ENCODE peak calls at places on chromosomes 7 and 10, in ten cellular contexts. S is islet precursor cell, V is OCI-LY7, L is body of pancreas, A is osteocyte, T is Peyer's patch, I is left colon, K is NCI-H446 treated with DMSO at 0.1 percent for 48 hours, F is kidney tubule cell, G is Right ventricle myocardium superior. J is an unnamed sample.

GRCh38 chr7:111294494-111294893 is 203.6 kb downstream of the LRRN3 start:
- DNase-seq in S (no peak), V (no peak), L (no peak), A (no peak), T (no peak), I (no peak), K (no peak), F (no peak), G (no peak), J (no peak)

GRCh38 chr7:33155811-33156210 is 26.4 kb downstream of the BBS9 start:
- DNase-seq in S (no peak), V (no peak), L (no peak), A (no peak), T (no peak), I (no peak), K (no peak), F (peak; percentile 22), G (no peak), J (no peak)

GRCh38 chr7:36966039-36966438 is 241.7 kb upstream of the AOAH start:
- DNase-seq in S (no peak), V (no peak), L (no peak), A (no peak), T (no peak), I (no peak), K (no peak), F (no peak), G (no peak), J (no peak)

GRCh38 chr7:24653316-24654085 is 80.2 kb downstream of the PALS2 start:
- DNase-seq in S (no peak), V (no peak), L (no peak), A (no peak), T (no peak), I (no peak), K (no peak), F (no peak), G (no peak), J (no peak)

GRCh38 chr10:120950103-120950561 is 99.0 kb downstream of the WDR11 start:
- DNase-seq in S (peak; percentile 94), V (no peak), L (no peak), A (no peak), T (no peak), I (no peak), K (no peak), F (peak; percentile 63), G (no peak), J (no peak)

GRCh38 chr7:137696376-137696775 is 150.4 kb downstream of the DGKI start:
- DNase-seq in S (no peak), V (no peak), L (no peak), A (no peak), T (no peak), I (no peak), K (no peak), F (no peak), G (no peak), J (no peak)

GRCh38 chr10:1120146-1120695 is 64.0 kb downstream of the WDR37 start:
- DNase-seq in S (peak; percentile 22), V (no peak), L (no peak), A (peak; percentile 36), T (no peak), I (no peak), K (no peak), F (no peak), G (no peak), J (no peak)

GRCh38 chr7:32611201-32611691 is 116.0 kb downstream of the AVL9 start:
- DNase-seq in S (no peak), V (no peak), L (no peak), A (no peak), T (no peak), I (no peak), K (no peak), F (no peak), G (no peak), J (no peak)

GRCh38 chr7:142500364-142500763 is 242.5 kb upstream of the PRSS58 start:
- DNase-seq in S (no peak), V (no peak), L (no peak), A (no peak), T (no peak), I (peak; percentile 50), K (no peak), F (no peak), G (no peak), J (no peak)

GRCh38 chr7:150955519-150956394 is 22.4 kb downstream of the KCNH2 start:
- DNase-seq in S (peak; percentile 87), V (no peak), L (peak; percentile 61), A (no peak), T (no peak), I (peak; percentile 51), K (peak; percentile 60), F (no peak), G (peak; percentile 78), J (peak; percentile 89)

GRCh38 chr10:17022898-17023297 is 106.7 kb downstream of the CUBN start:
- DNase-seq in S (no peak), V (no peak), L (no peak), A (no peak), T (no peak), I (no peak), K (no peak), F (no peak), G (no peak), J (no peak)

GRCh38 chr7:140196361-140197217 is 19.8 kb upstream of the KDM7A start:
- DNase-seq in S (no peak), V (no peak), L (peak; percentile 13), A (no peak), T (no peak), I (no peak), K (peak; percentile 82), F (peak; percentile 33), G (peak; percentile 52), J (no peak)

GRCh38 chr10:70381491-70382421 is 669 bp downstream of the LRRC20 start:
- DNase-seq in S (no peak), V (peak; percentile 48), L (peak; percentile 39), A (no peak), T (peak; percentile 58), I (peak; percentile 52), K (peak; percentile 47), F (peak; percentile 56), G (peak; percentile 74), J (peak; percentile 59)

GRCh38 chr7:121341933-121342332 is 13.1 kb downstream of the WNT16 start:
- DNase-seq in S (no peak), V (no peak), L (no peak), A (no peak), T (no peak), I (no peak), K (no peak), F (peak; percentile 45), G (no peak), J (no peak)

GRCh38 chr10:46250481-46250880 is 36.3 kb upstream of the ANTXRL start:
- DNase-seq in S (no peak), V (no peak), L (no peak), A (no peak), T (no peak), I (no peak), K (no peak), F (no peak), G (no peak), J (no peak)

GRCh38 chr10:59895629-59896116 is 10.7 kb downstream of the CCDC6 start:
- DNase-seq in S (peak; percentile 85), V (no peak), L (peak; percentile 73), A (no peak), T (peak; percentile 65), I (peak; percentile 34), K (no peak), F (no peak), G (no peak), J (no peak)

GRCh38 chr7:158394936-158395335 is 192.7 kb downstream of the PTPRN2 start:
- DNase-seq in S (peak; percentile 68), V (peak; percentile 5), L (peak; percentile 41), A (no peak), T (peak; percentile 66), I (peak; percentile 61), K (no peak), F (no peak), G (no peak), J (peak; percentile 32)

GRCh38 chr7:123916240-123916724 is 8.8 kb upstream of the SPAM1 start:
- DNase-seq in S (peak; percentile 60), V (peak; percentile 6), L (no peak), A (no peak), T (peak; percentile 57), I (no peak), K (peak; percentile 2), F (peak; percentile 79), G (no peak), J (peak; percentile 32)

GRCh38 chr10:14652816-14653215 is 121.9 kb downstream of the FAM107B start:
- DNase-seq in S (no peak), V (no peak), L (peak; percentile 9), A (no peak), T (no peak), I (no peak), K (no peak), F (no peak), G (no peak), J (no peak)

GRCh38 chr10:7409732-7410168 is 1.1 kb downstream of the SFMBT2 start:
- DNase-seq in S (no peak), V (no peak), L (no peak), A (no peak), T (no peak), I (no peak), K (no peak), F (no peak), G (no peak), J (no peak)

GRCh38 chr7:133484135-133484534 is 231.3 kb downstream of the EXOC4 start:
- DNase-seq in S (no peak), V (peak; percentile 4), L (no peak), A (no peak), T (no peak), I (no peak), K (no peak), F (peak; percentile 3), G (no peak), J (no peak)

GRCh38 chr7:34342403-34342802 is 315.6 kb upstream of the NPSR1 start:
- DNase-seq in S (no peak), V (no peak), L (no peak), A (no peak), T (no peak), I (no peak), K (no peak), F (no peak), G (no peak), J (no peak)

GRCh38 chr7:45036801-45037200 is 36.8 kb downstream of the CCM2 start:
- DNase-seq in S (no peak), V (no peak), L (no peak), A (no peak), T (no peak), I (no peak), K (no peak), F (no peak), G (no peak), J (no peak)

GRCh38 chr7:151411551-151411950 is 1.7 kb upstream of the WDR86 start:
- DNase-seq in S (no peak), V (peak; percentile 45), L (no peak), A (no peak), T (no peak), I (no peak), K (no peak), F (peak; percentile 9), G (no peak), J (no peak)

GRCh38 chr7:132317856-132318255 is 258.4 kb downstream of the PLXNA4 start:
- DNase-seq in S (no peak), V (no peak), L (no peak), A (no peak), T (no peak), I (no peak), K (no peak), F (no peak), G (no peak), J (no peak)

GRCh38 chr10:70903262-70903921 is 15.0 kb upstream of the PCBD1 start:
- DNase-seq in S (peak; percentile 84), V (peak; percentile 43), L (peak; percentile 66), A (no peak), T (peak; percentile 71), I (peak; percentile 49), K (no peak), F (peak; percentile 50), G (peak; percentile 72), J (peak; percentile 53)

GRCh38 chr10:123270221-123270620 is 116.0 kb downstream of the BUB3 start:
- DNase-seq in S (no peak), V (no peak), L (no peak), A (no peak), T (no peak), I (no peak), K (no peak), F (peak; percentile 52), G (no peak), J (no peak)

GRCh38 chr10:58981051-58981450 is 195.4 kb upstream of the PHYHIPL start:
- DNase-seq in S (peak; percentile 74), V (no peak), L (no peak), A (no peak), T (no peak), I (no peak), K (no peak), F (no peak), G (no peak), J (no peak)

J was measured in NCI-H1694.